ENCODE peak calls at places on chromosome 22, in six cellular contexts. One of them, this sample, is unnamed.

GRCh38 chr22:42972592-42973535 is 42.1 kb downstream of the PACSIN2 start:
- DNase-seq in IMR-90: no peak
- DNase-seq in HepG2: no peak
- DNase-seq in A549: no peak
- DNase-seq in K562: no peak
- DNase-seq in GM12878: no peak
- DNase-seq in this sample: no peak

GRCh38 chr22:50014655-50015401 is 2.3 kb upstream of the IL17REL start:
- DNase-seq in IMR-90: no peak
- DNase-seq in A549: no peak
- DNase-seq in K562: peak; percentile 65
- DNase-seq in HepG2: no peak
- DNase-seq in GM12878: no peak
- DNase-seq in this sample: no peak

GRCh38 chr22:33519140-33519973 is 400.9 kb downstream of the LARGE1 start:
- DNase-seq in HepG2: peak; percentile 73
- DNase-seq in GM12878: peak; percentile 37
- DNase-seq in A549: peak; percentile 46
- DNase-seq in K562: peak; percentile 14
- DNase-seq in IMR-90: peak; percentile 61
- DNase-seq in this sample: peak; percentile 66

GRCh38 chr22:49432211-49432905 is 395.3 kb downstream of the BRD1 start:
- DNase-seq in HepG2: no peak
- DNase-seq in A549: no peak
- DNase-seq in K562: no peak
- DNase-seq in GM12878: no peak
- DNase-seq in IMR-90: no peak
- DNase-seq in this sample: no peak

GRCh38 chr22:40058265-40058664 is 63.5 kb downstream of the FAM83F start:
- DNase-seq in A549: no peak
- DNase-seq in HepG2: no peak
- DNase-seq in GM12878: no peak
- DNase-seq in IMR-90: no peak
- DNase-seq in K562: no peak
- DNase-seq in this sample: peak; percentile 33

GRCh38 chr22:42691440-42691839 is 29.2 kb downstream of the A4GALT start:
- DNase-seq in HepG2: no peak
- DNase-seq in IMR-90: no peak
- DNase-seq in A549: no peak
- DNase-seq in GM12878: no peak
- DNase-seq in K562: no peak
- DNase-seq in this sample: no peak

GRCh38 chr22:26542831-26543230 is 30.6 kb upstream of the TFIP11 start:
- DNase-seq in GM12878: no peak
- DNase-seq in IMR-90: no peak
- DNase-seq in K562: no peak
- DNase-seq in A549: no peak
- DNase-seq in HepG2: no peak
- DNase-seq in this sample: no peak

GRCh38 chr22:39530692-39531331 is 1.7 kb downstream of the RPS19BP1 start:
- DNase-seq in GM12878: no peak
- DNase-seq in K562: peak; percentile 51
- DNase-seq in IMR-90: peak; percentile 41
- DNase-seq in HepG2: peak; percentile 57
- DNase-seq in A549: no peak
- DNase-seq in this sample: peak; percentile 46

GRCh38 chr22:31093090-31093850 is 12.2 kb downstream of the SMTN start:
- DNase-seq in IMR-90: no peak
- DNase-seq in A549: no peak
- DNase-seq in HepG2: no peak
- DNase-seq in GM12878: no peak
- DNase-seq in K562: no peak
- DNase-seq in this sample: no peak

GRCh38 chr22:20606041-20606783 is 98.8 kb downstream of the MED15 start:
- DNase-seq in GM12878: no peak
- DNase-seq in IMR-90: peak; percentile 59
- DNase-seq in HepG2: peak; percentile 78
- DNase-seq in A549: peak; percentile 55
- DNase-seq in K562: peak; percentile 97
- DNase-seq in this sample: peak; percentile 87

GRCh38 chr22:33917744-33918406 is 2.4 kb downstream of the LARGE1 start:
- DNase-seq in GM12878: peak; percentile 37
- DNase-seq in K562: no peak
- DNase-seq in IMR-90: peak; percentile 50
- DNase-seq in HepG2: peak; percentile 36
- DNase-seq in A549: no peak
- DNase-seq in this sample: peak; percentile 22

GRCh38 chr22:50009765-50010675 is 2.5 kb downstream of the IL17REL start:
- DNase-seq in GM12878: no peak
- DNase-seq in A549: no peak
- DNase-seq in HepG2: no peak
- DNase-seq in K562: no peak
- DNase-seq in IMR-90: no peak
- DNase-seq in this sample: no peak

GRCh38 chr22:39859903-39860588 is 33.5 kb downstream of the ENTHD1 start:
- DNase-seq in K562: no peak
- DNase-seq in GM12878: peak; percentile 73
- DNase-seq in A549: no peak
- DNase-seq in HepG2: no peak
- DNase-seq in IMR-90: no peak
- DNase-seq in this sample: no peak

GRCh38 chr22:47337161-47337621 is 574.7 kb downstream of the TBC1D22A start:
- DNase-seq in IMR-90: peak; percentile 87
- DNase-seq in A549: peak; percentile 73
- DNase-seq in GM12878: no peak
- DNase-seq in K562: no peak
- DNase-seq in HepG2: peak; percentile 39
- DNase-seq in this sample: no peak

GRCh38 chr22:43053176-43053575 is 36.0 kb downstream of the TTLL1 start:
- DNase-seq in GM12878: no peak
- DNase-seq in HepG2: no peak
- DNase-seq in IMR-90: no peak
- DNase-seq in K562: no peak
- DNase-seq in A549: no peak
- DNase-seq in this sample: no peak

GRCh38 chr22:32561756-32562155 is 87.1 kb downstream of the FBXO7 start:
- DNase-seq in K562: no peak
- DNase-seq in GM12878: no peak
- DNase-seq in HepG2: no peak
- DNase-seq in A549: no peak
- DNase-seq in IMR-90: no peak
- DNase-seq in this sample: no peak

GRCh38 chr22:39384750-39385480 is 14.7 kb upstream of the TAB1 start:
- DNase-seq in K562: peak; percentile 43
- DNase-seq in HepG2: peak; percentile 35
- DNase-seq in IMR-90: peak; percentile 28
- DNase-seq in GM12878: no peak
- DNase-seq in A549: peak; percentile 33
- DNase-seq in this sample: peak; percentile 48

GRCh38 chr22:36010913-36011312 is 17.7 kb downstream of the RBFOX2 start:
- DNase-seq in A549: no peak
- DNase-seq in GM12878: no peak
- DNase-seq in HepG2: no peak
- DNase-seq in IMR-90: peak; percentile 92
- DNase-seq in K562: no peak
- DNase-seq in this sample: no peak

GRCh38 chr22:50627452-50627913 is 469 bp downstream of the ARSA start:
- DNase-seq in HepG2: peak; percentile 15
- DNase-seq in A549: no peak
- DNase-seq in K562: peak; percentile 31
- DNase-seq in IMR-90: no peak
- DNase-seq in GM12878: no peak
- DNase-seq in this sample: no peak

GRCh38 chr22:43188829-43189545 is 2.1 kb upstream of the TTLL12 start:
- DNase-seq in A549: no peak
- DNase-seq in HepG2: peak; percentile 47
- DNase-seq in IMR-90: no peak
- DNase-seq in K562: no peak
- DNase-seq in GM12878: no peak
- DNase-seq in this sample: no peak

GRCh38 chr22:47102648-47103047 is 340.2 kb downstream of the TBC1D22A start:
- DNase-seq in IMR-90: peak; percentile 12
- DNase-seq in GM12878: no peak
- DNase-seq in A549: no peak
- DNase-seq in HepG2: peak; percentile 59
- DNase-seq in K562: no peak
- DNase-seq in this sample: no peak

GRCh38 chr22:31343235-31344191 is 2.6 kb downstream of the PATZ1 start:
- DNase-seq in K562: no peak
- DNase-seq in IMR-90: peak; percentile 26
- DNase-seq in A549: no peak
- DNase-seq in HepG2: no peak
- DNase-seq in GM12878: no peak
- DNase-seq in this sample: no peak

DNA sequence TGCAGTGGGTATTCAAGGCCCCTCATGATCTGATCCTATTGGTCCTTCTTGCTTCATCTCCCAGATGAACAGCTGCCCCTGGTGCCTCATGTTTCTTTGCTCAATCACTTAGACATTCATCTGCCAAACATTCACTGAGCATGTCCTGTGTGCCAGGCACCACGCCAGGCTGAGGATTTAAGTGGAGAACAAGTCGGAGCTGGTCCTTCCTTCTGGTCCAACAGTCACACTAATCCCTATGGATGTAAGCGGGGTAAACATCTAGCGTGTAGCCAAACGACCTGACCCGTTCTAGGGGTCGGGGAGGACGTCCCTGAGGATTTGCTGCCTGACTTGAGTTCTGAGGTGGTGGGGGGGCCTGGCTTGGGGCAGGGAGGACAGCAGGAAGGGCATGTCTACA is 21.9 kb downstream of the ZMAT5 start:
- DNase-seq in K562: no peak
- DNase-seq in IMR-90: peak; percentile 70
- DNase-seq in GM12878: no peak
- DNase-seq in HepG2: no peak
- DNase-seq in A549: no peak
- DNase-seq in this sample: no peak
- TF ChIP-seq BHLHE40 in K562: no peak
- TF ChIP-seq BHLHE40 in IMR-90: no peak
- TF ChIP-seq BHLHE40 in GM12878: no peak
- TF ChIP-seq BHLHE40 in HepG2: no peak
- TF ChIP-seq BHLHE40 in A549: no peak
- TF ChIP-seq BHLHE40 in this sample: no peak

DNA sequence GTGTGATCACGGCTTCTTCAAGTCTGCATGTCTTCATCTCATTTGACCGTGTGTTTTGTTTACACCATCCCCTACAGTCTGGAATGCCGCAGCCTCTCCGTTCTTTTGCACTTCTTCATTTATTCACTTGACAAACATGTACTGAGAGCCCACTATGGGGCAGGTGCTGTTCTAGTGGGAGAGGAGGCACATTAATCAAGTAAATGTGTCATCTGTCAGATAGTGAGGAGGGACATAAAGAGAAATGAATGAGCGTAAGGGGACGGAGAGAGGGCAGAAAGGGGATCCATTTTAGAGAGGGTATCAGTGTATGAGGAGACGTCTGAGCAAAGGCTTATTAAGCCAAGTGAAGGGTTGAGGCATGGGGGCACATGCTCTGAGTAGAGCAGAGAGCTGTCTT is 54.0 kb upstream of the CECR2 start:
- DNase-seq in K562: no peak
- DNase-seq in HepG2: no peak
- DNase-seq in GM12878: no peak
- DNase-seq in A549: no peak
- DNase-seq in IMR-90: no peak
- DNase-seq in this sample: no peak
- TF ChIP-seq BHLHE40 in K562: no peak
- TF ChIP-seq BHLHE40 in HepG2: no peak
- TF ChIP-seq BHLHE40 in GM12878: no peak
- TF ChIP-seq BHLHE40 in A549: no peak
- TF ChIP-seq BHLHE40 in IMR-90: no peak
- TF ChIP-seq BHLHE40 in this sample: no peak

GRCh38 chr22:45200230-45200629 is 36.5 kb downstream of the NUP50 start:
- DNase-seq in K562: no peak
- DNase-seq in HepG2: no peak
- DNase-seq in A549: no peak
- DNase-seq in IMR-90: no peak
- DNase-seq in GM12878: no peak
- DNase-seq in this sample: no peak

GRCh38 chr22:45199723-45200122 is 36.0 kb downstream of the NUP50 start:
- DNase-seq in GM12878: no peak
- DNase-seq in HepG2: no peak
- DNase-seq in K562: no peak
- DNase-seq in IMR-90: no peak
- DNase-seq in A549: no peak
- DNase-seq in this sample: no peak

GRCh38 chr22:45197606-45198462 is 34.1 kb downstream of the NUP50 start:
- DNase-seq in GM12878: no peak
- DNase-seq in HepG2: no peak
- DNase-seq in IMR-90: no peak
- DNase-seq in K562: no peak
- DNase-seq in A549: no peak
- DNase-seq in this sample: no peak

GRCh38 chr22:45196926-45197605 is 33.3 kb downstream of the NUP50 start:
- DNase-seq in IMR-90: no peak
- DNase-seq in HepG2: no peak
- DNase-seq in A549: no peak
- DNase-seq in K562: no peak
- DNase-seq in GM12878: no peak
- DNase-seq in this sample: no peak

DNA sequence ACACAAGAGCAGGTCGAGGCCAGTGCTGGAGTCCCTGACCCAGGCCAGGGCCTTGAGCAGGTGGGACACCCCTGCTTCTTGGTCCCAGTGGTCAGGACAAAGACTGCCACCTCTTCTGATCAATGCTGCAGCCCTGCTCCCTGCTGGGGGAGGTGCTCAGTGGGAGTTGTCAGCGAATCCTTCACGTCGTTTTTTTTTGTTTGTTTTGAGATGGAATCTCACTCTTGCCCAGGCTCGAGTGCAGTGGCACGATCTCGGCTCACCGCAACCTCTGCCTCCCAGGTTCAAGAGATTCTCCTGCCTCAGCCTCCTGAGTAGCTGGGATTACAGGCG is 34.7 kb downstream of the NUP50 start:
- DNase-seq in A549: no peak
- DNase-seq in K562: no peak
- DNase-seq in GM12878: no peak
- DNase-seq in IMR-90: no peak
- DNase-seq in HepG2: no peak
- DNase-seq in this sample: no peak
- TF ChIP-seq BHLHE40 in A549: no peak
- TF ChIP-seq BHLHE40 in K562: no peak
- TF ChIP-seq BHLHE40 in GM12878: no peak
- TF ChIP-seq BHLHE40 in IMR-90: no peak
- TF ChIP-seq BHLHE40 in HepG2: no peak
- TF ChIP-seq BHLHE40 in this sample: no peak

DNA sequence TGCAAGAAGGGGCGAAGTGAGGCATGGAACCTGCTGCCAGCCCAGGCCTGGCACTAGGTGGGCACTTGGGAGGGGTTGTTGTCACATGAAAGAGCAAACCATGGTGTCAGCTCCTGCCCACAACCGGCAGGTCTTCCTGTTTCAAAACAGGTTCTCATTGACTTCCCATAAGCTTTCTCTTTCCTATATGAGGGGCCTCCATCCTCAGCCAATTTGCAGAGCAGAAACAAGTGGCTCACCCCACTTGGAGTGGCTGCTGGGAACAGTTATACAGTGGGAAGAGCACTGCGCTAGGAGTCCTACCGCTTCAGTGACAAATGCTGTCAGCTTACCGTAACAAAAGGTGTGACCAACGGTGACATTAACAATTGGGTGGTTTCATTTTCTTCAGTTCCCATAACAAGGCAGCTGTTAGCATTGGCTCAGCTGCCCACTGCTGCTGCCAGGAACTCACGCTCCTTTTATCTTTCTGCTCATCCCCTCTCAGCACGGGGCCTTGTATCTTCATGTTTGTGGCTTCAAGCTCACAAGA is 10.2 kb upstream of the SSTR3 start:
- DNase-seq in GM12878: no peak
- DNase-seq in HepG2: no peak
- DNase-seq in A549: no peak
- DNase-seq in IMR-90: no peak
- DNase-seq in K562: no peak
- DNase-seq in this sample: no peak
- TF ChIP-seq BHLHE40 in GM12878: no peak
- TF ChIP-seq BHLHE40 in HepG2: no peak
- TF ChIP-seq BHLHE40 in A549: no peak
- TF ChIP-seq BHLHE40 in IMR-90: no peak
- TF ChIP-seq BHLHE40 in K562: no peak
- TF ChIP-seq BHLHE40 in this sample: no peak

This sample was measured in HEK293T.